ENCODE peak calls at places on chromosomes 16 and 17, in six cellular contexts. Q is left cardiac atrium, E is left lung, Y is psoas muscle, T is NCI-H1105, W is astrocyte of the cerebellum. U is an unnamed sample.

GRCh38 chr17:60135951-60136666 is 13.7 kb upstream of the CA4 start:
- DNase-seq in Q (peak), E (peak), Y (no peak), T (no peak), W (no peak), U (no peak)

GRCh38 chr17:50830994-50831393 is 4.4 kb upstream of the WFIKKN2 start:
- DNase-seq in Q (no peak), E (no peak), Y (no peak), T (no peak), W (no peak), U (no peak)

GRCh38 chr17:66169839-66170238 is 22.1 kb downstream of the CEP112 start:
- DNase-seq in Q (no peak), E (no peak), Y (no peak), T (no peak), W (no peak), U (no peak)

GRCh38 chr17:65062168-65062915 is 5.8 kb upstream of the GNA13 start:
- DNase-seq in Q (no peak), E (no peak), Y (no peak), T (no peak), W (no peak), U (peak)

GRCh38 chr16:21336231-21336630 is 58.1 kb upstream of the CRYM start:
- DNase-seq in Q (no peak), E (no peak), Y (no peak), T (no peak), W (no peak), U (no peak)

GRCh38 chr17:41284043-41284442 is 8.5 kb downstream of the KRTAP9-7 start:
- DNase-seq in Q (no peak), E (no peak), Y (no peak), T (no peak), W (no peak), U (no peak)

GRCh38 chr16:64392456-64392855 is 729.4 kb downstream of the CDH11 start:
- DNase-seq in Q (no peak), E (no peak), Y (no peak), T (no peak), W (no peak), U (no peak)

GRCh38 chr16:86158688-86159360 is 259.9 kb downstream of the IRF8 start:
- DNase-seq in Q (no peak), E (no peak), Y (no peak), T (no peak), W (no peak), U (no peak)